ENCODE peak calls at places on chromosomes 16 and 17, in five cellular contexts. G is lung microvascular endothelial cell; E is activated CD4-positive, alpha-beta memory T cell treated with anti-CD3 and anti-CD28 coated beads for 36 hours; D is GOT3; T is kidney tubule cell. J is an unnamed sample.
A peak's percentile ranks its signal among the peaks of the same experiment; 100 is the strongest.

GRCh38 chr17:63675607-63676539 is 24.1 kb downstream of the LIMD2 start:
- DNase-seq in D (no peak), G (peak; percentile 97), T (peak; percentile 69), E (no peak), J (peak; percentile 82)

GRCh38 chr17:80942360-80943345 is 49.0 kb upstream of the CHMP6 start:
- DNase-seq in E (no peak), G (peak; percentile 63), D (no peak), T (peak; percentile 9), J (peak; percentile 92)

GRCh38 chr17:14387036-14387435 is 86.2 kb downstream of the HS3ST3B1 start:
- DNase-seq in D (no peak), G (no peak), E (no peak), T (no peak), J (no peak)

GRCh38 chr16:69417537-69418199 is 6.8 kb upstream of the CYB5B start:
- DNase-seq in T (peak; percentile 82), G (peak; percentile 60), D (no peak), E (no peak), J (no peak)

GRCh38 chr16:14249291-14250032 is 178.3 kb downstream of the MRTFB start:
- DNase-seq in E (peak; percentile 62), T (peak; percentile 52), D (no peak), G (peak; percentile 53), J (no peak)

GRCh38 chr17:6572997-6573396 is 16.6 kb upstream of the PITPNM3 start:
- DNase-seq in T (no peak), D (no peak), G (no peak), E (no peak), J (no peak)

GRCh38 chr17:48791128-48792032 is 25.6 kb downstream of the TTLL6 start:
- DNase-seq in G (peak; percentile 79), T (peak; percentile 90), D (no peak), E (peak; percentile 43), J (peak; percentile 71)

GRCh38 chr17:9072626-9073339 is 51.5 kb downstream of the NTN1 start:
- DNase-seq in E (no peak), T (no peak), D (no peak), G (peak; percentile 20), J (peak; percentile 65)

GRCh38 chr16:58814348-58814801 is 80.3 kb upstream of the GOT2 start:
- DNase-seq in E (peak; percentile 47), T (peak; percentile 54), G (peak; percentile 49), D (no peak), J (peak; percentile 32)

GRCh38 chr17:48478224-48479013 is 48.4 kb upstream of the SKAP1 start:
- DNase-seq in T (no peak), D (no peak), G (peak; percentile 32), E (peak; percentile 50), J (no peak)

GRCh38 chr17:17119106-17119505 is 76.8 kb downstream of the MPRIP start:
- DNase-seq in E (no peak), D (no peak), T (no peak), G (no peak), J (peak; percentile 69)

GRCh38 chr17:15354256-15354655 is 12.9 kb upstream of the TEKT3 start:
- DNase-seq in E (no peak), T (no peak), D (no peak), G (no peak), J (no peak)

GRCh38 chr17:78276499-78276898 is 45.1 kb downstream of the TMEM235 start:
- DNase-seq in D (no peak), G (no peak), E (peak; percentile 41), T (no peak), J (no peak)

GRCh38 chr17:19716108-19717030 is at the start of gene SLC47A2:
- DNase-seq in D (no peak), T (peak; percentile 75), E (no peak), G (no peak), J (peak; percentile 61)

GRCh38 chr17:37187262-37187661 is 188.5 kb upstream of the C17orf78 start:
- DNase-seq in T (no peak), G (no peak), D (no peak), E (no peak), J (no peak)

GRCh38 chr16:27427538-27427937 is 25.6 kb downstream of the IL21R start:
- DNase-seq in G (no peak), T (no peak), E (peak; percentile 4), D (no peak), J (no peak)

GRCh38 chr16:77322757-77323156 is 112.1 kb downstream of the ADAMTS18 start:
- DNase-seq in E (no peak), G (no peak), T (no peak), D (no peak), J (no peak)

GRCh38 chr17:10069301-10069700 is 129.1 kb downstream of the GAS7 start:
- DNase-seq in E (no peak), G (no peak), D (no peak), T (no peak), J (peak; percentile 58)

GRCh38 chr17:70552230-70552981 is 383.1 kb downstream of the KCNJ2 start:
- DNase-seq in G (peak; percentile 52), E (no peak), T (peak; percentile 53), D (no peak), J (no peak)

GRCh38 chr17:58172369-58173071 is 5.7 kb downstream of the OR4D2 start:
- DNase-seq in E (peak; percentile 59), G (peak; percentile 28), T (peak; percentile 50), D (no peak), J (no peak)

GRCh38 chr17:61426482-61427304 is 25.5 kb upstream of the TBX4 start:
- DNase-seq in E (no peak), D (no peak), G (no peak), T (peak; percentile 71), J (no peak)

GRCh38 chr17:14298221-14298994 is 2.5 kb upstream of the HS3ST3B1 start:
- DNase-seq in D (no peak), E (no peak), T (no peak), G (no peak), J (no peak)

GRCh38 chr16:56470232-56470631 is 18.9 kb downstream of the OGFOD1 start:
- DNase-seq in E (no peak), T (no peak), G (no peak), D (no peak), J (no peak)

J was measured in heart left ventricle.